ENCODE peak calls at places on chromosomes 11 and 22, in five cellular contexts. K, Q, M, L and E are unnamed samples.

GRCh38 chr22:47035443-47035881 is 273.0 kb downstream of the TBC1D22A start:
- DNase-seq in K (no peak), L (no peak), M (no peak), Q (no peak), E (no peak)

GRCh38 chr22:43007519-43008102 is 7.3 kb downstream of the PACSIN2 start:
- DNase-seq in M (no peak), K (peak), Q (no peak), L (peak), E (peak)

GRCh38 chr11:70247710-70248072 is 22.8 kb upstream of the PPFIA1 start:
- DNase-seq in Q (no peak), K (no peak), L (no peak), M (no peak), E (no peak)

GRCh38 chr11:134579709-134580634 is 167.9 kb upstream of the B3GAT1 start:
- DNase-seq in K (no peak), Q (peak), M (no peak), L (peak), E (no peak)

GRCh38 chr11:125787827-125788226 is at the start of gene PATE3:
- DNase-seq in Q (no peak), L (no peak), M (no peak), K (no peak), E (no peak)

GRCh38 chr11:77067776-77068460 is 1.1 kb downstream of the CAPN5 start:
- DNase-seq in K (peak), Q (no peak), M (no peak), L (no peak), E (no peak)

GRCh38 chr22:38012604-38013072 is 28.3 kb upstream of the SOX10 start:
- DNase-seq in K (no peak), M (peak), Q (no peak), L (no peak), E (no peak)

GRCh38 chr11:65502274-65502851 is 3.5 kb downstream of the MALAT1 start:
- DNase-seq in Q (peak), K (no peak), L (no peak), M (peak), E (no peak)

GRCh38 chr11:69599502-69599901 is 41.5 kb upstream of the CCND1 start:
- DNase-seq in K (no peak), L (no peak), M (no peak), Q (no peak), E (peak)

GRCh38 chr22:29275819-29276565 is 7.9 kb downstream of the EWSR1 start:
- DNase-seq in M (no peak), Q (no peak), L (no peak), K (no peak), E (no peak)

GRCh38 chr11:11409916-11410315 is 56.9 kb upstream of the CSNK2A3 start:
- DNase-seq in Q (no peak), M (no peak), K (peak), L (no peak), E (no peak)

GRCh38 chr22:49487950-49488349 is 339.7 kb downstream of the BRD1 start:
- DNase-seq in K (no peak), M (no peak), L (no peak), Q (peak), E (no peak)

GRCh38 chr22:42680648-42681047 is 31.5 kb upstream of the CYB5R3 start:
- DNase-seq in M (peak), L (no peak), Q (peak), K (no peak), E (peak)

GRCh38 chr11:111598546-111598945 is 3.7 kb upstream of the SIK2 start:
- DNase-seq in Q (no peak), L (no peak), K (no peak), M (peak), E (peak)

GRCh38 chr11:75077316-75077715 is 19.4 kb downstream of the OR2AT4 start:
- DNase-seq in Q (no peak), M (peak), L (no peak), K (no peak), E (no peak)

GRCh38 chr11:70073188-70073817 is 4.8 kb upstream of the ANO1 start:
- DNase-seq in Q (no peak), K (no peak), L (no peak), M (no peak), E (no peak)

GRCh38 chr11:75313457-75314272 is 37.8 kb downstream of the ARRB1 start:
- DNase-seq in L (peak), M (peak), Q (peak), K (peak), E (no peak)

GRCh38 chr11:8732748-8733241 is 50.2 kb downstream of the RPL27A start:
- DNase-seq in K (no peak), M (peak), L (no peak), Q (peak), E (peak)

GRCh38 chr11:86179646-86180064 is 64.9 kb upstream of the EED start:
- DNase-seq in M (no peak), K (no peak), L (no peak), Q (no peak), E (no peak)

DNA sequence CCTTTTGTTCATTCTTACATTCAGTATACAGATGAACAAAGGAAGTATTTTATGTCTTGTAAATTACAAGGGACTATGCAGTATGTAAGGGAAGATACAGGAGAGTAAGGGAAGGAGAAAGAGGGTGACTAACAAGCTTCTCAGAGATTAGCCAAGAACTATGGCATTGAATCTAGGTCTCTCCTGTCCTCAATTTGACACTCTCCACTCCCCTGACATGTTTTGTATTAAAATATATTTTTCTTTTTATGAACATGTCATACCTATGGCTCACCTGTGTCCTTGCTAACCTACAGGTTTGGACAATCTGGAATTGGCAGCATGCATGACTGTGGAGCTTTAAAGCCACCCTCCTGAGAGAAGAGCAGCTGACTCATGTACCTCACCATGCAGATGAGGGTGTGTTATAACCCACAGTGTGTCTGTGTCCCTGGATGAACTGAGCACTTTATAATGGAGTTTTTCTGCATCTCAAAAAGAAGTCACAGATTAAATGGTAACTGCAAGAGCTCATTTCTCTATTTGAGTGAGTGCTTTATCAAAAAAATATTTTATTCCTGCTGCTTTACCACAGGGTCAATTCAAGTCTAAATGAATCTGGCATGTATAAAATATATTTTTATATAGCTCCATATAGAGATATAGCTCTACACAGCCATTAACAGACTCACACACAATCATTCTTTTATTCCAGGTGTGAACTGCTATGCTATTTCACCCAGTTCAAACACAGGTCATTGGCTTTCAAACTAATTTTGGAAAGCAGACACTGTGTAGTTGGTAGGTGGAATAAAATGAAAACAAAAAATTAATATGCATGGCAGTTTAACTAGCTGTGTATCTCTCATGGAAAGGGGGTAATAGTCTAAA is 63.3 kb downstream of the MAML2 start:
- DNase-seq in M (peak), Q (no peak), K (peak), L (no peak), E (peak)
- H3K4me3 ChIP-seq in M (no peak), Q (no peak), K (no peak), L (no peak), E (no peak)

GRCh38 chr11:704799-705645 is 1.0 kb upstream of the EPS8L2 start:
- DNase-seq in K (peak), M (no peak), Q (no peak), L (peak), E (no peak)

GRCh38 chr11:704189-704798 is 1.7 kb upstream of the EPS8L2 start:
- DNase-seq in L (no peak), Q (no peak), M (no peak), K (no peak), E (no peak)

GRCh38 chr11:706439-706956 is 467 bp downstream of the EPS8L2 start:
- DNase-seq in L (no peak), K (peak), M (peak), Q (peak), E (no peak)

GRCh38 chr11:706957-707816 is 1.2 kb downstream of the EPS8L2 start:
- DNase-seq in Q (peak), M (peak), K (peak), L (peak), E (no peak)

DNA sequence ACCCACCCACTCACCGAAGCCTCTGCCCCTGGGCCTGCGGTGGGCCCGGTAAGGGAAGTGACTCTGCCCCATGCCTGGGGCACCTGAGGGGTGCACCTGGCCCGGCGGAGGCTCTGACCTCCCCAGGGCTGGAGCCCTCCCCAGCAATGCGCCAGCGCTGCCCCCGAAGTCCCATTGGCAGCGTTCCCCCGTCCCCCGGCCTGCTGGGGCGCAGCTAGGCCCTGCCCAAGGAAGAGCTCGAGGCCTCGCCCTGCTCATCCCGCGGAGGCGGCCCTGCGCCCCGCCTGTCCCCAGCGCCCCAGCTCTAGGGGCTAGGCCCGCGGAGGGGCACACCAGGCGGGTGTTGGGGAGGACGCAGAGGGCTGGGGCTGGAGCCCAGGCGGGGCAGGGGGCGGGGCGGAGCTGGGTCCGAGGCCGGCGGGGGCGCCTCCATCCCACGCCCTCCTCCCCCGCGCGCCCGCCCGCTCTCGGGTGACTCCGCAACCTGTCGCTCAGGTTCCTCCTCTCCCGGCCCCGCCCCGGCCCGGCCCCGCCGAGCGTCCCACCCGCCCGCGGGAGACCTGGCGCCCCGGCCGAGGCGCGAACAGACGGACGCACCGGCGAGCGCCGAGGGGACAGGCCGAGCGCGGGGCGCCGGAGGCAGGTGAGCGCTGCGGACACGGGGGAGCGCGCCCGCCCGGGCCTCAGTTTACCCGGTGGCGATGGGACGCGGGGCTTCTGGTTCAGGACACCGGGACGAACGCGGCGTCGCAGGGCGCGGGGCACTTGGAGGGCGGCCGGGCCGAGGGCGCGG is at the start of gene EPS8L2:
- DNase-seq in M (no peak), L (peak), Q (no peak), K (peak), E (no peak)
- H3K4me3 ChIP-seq in M (peak), L (peak), Q (peak), K (peak), E (peak)

GRCh38 chr11:4924239-4924638 is at the start of gene OR51G1:
- DNase-seq in K (no peak), M (no peak), Q (no peak), L (no peak), E (no peak)

GRCh38 chr11:4926607-4927006 is 2.5 kb upstream of the OR51G1 start:
- DNase-seq in L (no peak), K (no peak), Q (no peak), M (peak), E (no peak)

GRCh38 chr11:4919250-4919649 is at the start of gene OR51G2:
- DNase-seq in M (no peak), Q (no peak), L (no peak), K (no peak), E (no peak)

GRCh38 chr11:4921796-4922195 is 2.3 kb downstream of the OR51G1 start:
- DNase-seq in Q (no peak), M (no peak), L (no peak), K (no peak), E (no peak)

DNA sequence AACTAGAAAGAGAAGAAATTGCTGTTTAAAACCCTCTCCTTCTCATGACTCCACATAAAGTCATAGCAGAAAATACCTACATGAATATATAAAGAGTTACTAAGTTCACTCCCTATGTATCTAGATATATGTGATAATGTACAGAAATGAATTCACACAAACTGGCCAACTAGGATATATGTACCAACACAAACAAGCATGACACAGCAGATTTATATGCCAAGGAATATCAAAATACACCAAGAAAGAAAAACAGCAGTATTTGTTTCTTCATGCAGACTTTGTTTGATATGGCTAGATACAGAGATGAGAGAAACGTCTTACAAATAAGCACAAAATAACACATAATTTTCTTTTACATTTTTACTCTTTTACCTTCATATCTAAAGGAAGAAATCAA is 1.8 kb downstream of the OR51G1 start:
- DNase-seq in M (no peak), L (no peak), Q (no peak), K (no peak), E (no peak)
- H3K4me3 ChIP-seq in M (no peak), L (no peak), Q (no peak), K (no peak), E (no peak)

DNA sequence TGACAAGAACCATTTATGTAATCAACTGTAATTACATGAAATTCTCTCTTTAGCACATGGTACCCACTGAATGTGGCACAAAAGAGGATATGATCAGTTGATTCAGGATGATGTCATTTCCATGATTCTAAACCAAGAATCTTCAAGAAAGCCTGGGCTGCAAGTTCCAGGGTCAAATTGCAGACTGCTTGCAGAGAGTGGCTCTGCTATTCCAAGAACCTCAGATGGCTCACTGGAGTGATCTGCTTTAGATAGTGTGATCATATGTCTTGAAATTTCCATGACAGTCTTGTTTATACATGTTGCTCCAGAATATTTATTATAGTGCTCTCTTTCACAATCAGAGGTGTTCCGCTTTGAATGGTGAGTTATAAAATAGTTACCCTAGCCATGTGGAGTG is 188.2 kb downstream of the ETS1 start:
- DNase-seq in M (peak), L (no peak), K (no peak), Q (peak), E (peak)
- H3K4me3 ChIP-seq in M (no peak), L (no peak), K (no peak), Q (no peak), E (no peak)

GRCh38 chr22:20979243-20979809 is 2.8 kb upstream of the LZTR1 start:
- DNase-seq in L (peak), K (peak), Q (peak), M (peak), E (peak)
- H3K4me3 ChIP-seq in L (no peak), K (peak), Q (no peak), M (peak), E (peak)

GRCh38 chr11:122207505-122207904 is 91.5 kb upstream of the BLID start:
- DNase-seq in Q (no peak), M (peak), L (no peak), K (no peak), E (peak)

GRCh38 chr11:122210378-122210995 is 94.5 kb upstream of the BLID start:
- DNase-seq in Q (no peak), M (no peak), K (no peak), L (no peak), E (no peak)

GRCh38 chr11:122205036-122205435 is 89.0 kb upstream of the BLID start:
- DNase-seq in M (no peak), Q (no peak), K (no peak), L (no peak), E (no peak)

GRCh38 chr11:122209619-122210377 is 93.8 kb upstream of the BLID start:
- DNase-seq in Q (no peak), L (peak), K (peak), M (peak), E (peak)

DNA sequence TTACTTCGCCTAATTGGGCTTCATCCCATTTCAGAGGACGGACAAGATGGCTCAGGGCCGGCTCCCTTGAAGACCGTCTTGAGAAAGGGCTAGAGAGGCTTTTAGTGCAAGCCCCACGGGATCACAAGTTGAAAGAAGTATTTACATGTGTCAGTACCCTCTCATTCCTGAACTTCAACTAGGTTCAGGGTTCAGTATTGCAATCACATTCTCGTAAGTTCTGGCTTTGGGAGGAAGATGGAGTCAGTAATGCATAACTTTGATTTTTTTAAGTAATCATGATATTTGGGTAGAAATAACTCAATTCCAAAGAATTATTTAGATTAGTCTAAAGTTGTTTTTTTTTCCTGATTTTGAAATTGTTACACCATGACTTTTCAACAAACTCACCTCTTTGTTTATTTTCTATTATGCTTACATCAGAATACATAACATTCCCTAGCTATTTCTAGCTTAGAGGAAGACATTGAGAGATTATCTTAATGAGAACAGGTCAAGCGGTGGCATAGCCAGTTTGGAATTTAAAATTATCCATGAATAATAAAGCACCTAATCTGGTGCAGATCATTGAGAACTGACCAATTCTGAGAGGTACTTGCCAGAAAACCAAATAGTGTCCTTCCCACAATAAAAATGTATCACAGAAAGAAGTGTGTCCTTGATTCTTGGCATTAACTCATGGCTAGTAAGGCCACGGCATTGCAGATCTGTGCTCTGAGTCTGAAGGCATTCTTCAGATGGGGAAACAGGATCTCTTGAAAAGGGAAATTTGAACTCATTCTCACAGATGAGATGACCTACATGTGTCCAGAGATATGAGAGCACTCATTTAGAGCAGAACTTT is 92.1 kb upstream of the BLID start:
- DNase-seq in M (peak), K (no peak), Q (no peak), L (no peak), E (peak)
- H3K4me3 ChIP-seq in M (peak), K (no peak), Q (no peak), L (no peak), E (no peak)

GRCh38 chr11:73184953-73185671 is 33.0 kb upstream of the P2RY2 start:
- DNase-seq in M (peak), K (peak), Q (peak), L (peak), E (no peak)

GRCh38 chr11:73186294-73186850 is 31.7 kb upstream of the P2RY2 start:
- DNase-seq in Q (no peak), M (no peak), L (no peak), K (no peak), E (no peak)

GRCh38 chr11:73186886-73187285 is 31.2 kb upstream of the P2RY2 start:
- DNase-seq in M (no peak), Q (no peak), L (no peak), K (no peak), E (no peak)

GRCh38 chr11:73185680-73186293 is 32.3 kb upstream of the P2RY2 start:
- DNase-seq in K (no peak), L (no peak), Q (no peak), M (peak), E (peak)

DNA sequence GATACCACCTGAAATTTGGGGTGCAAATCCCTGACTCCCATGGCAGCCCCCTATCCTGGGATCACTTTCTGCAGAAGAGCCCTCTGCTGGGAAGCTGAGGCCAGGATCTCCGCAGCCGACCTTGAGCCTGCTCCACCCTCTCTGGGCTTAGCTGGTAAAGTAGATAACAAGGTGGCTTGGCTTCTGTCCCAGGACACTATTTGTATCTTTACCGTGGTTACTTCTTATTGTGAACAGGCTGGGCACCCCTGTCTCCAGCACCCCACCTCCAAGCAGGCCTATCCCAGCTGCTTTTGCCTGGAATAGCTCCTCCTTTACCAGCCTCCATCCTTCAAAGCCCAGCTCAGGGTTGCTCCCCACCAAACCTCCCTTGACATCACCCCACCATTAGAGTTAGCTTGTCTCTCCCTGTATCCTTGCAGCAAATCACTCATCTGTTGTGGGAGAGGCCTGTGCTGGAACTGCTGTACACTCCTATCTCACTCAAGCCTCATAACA is 35.2 kb upstream of the P2RY2 start:
- DNase-seq in M (no peak), K (peak), Q (no peak), L (no peak), E (no peak)
- H3K4me3 ChIP-seq in M (no peak), K (no peak), Q (no peak), L (no peak), E (no peak)